ENCODE peak calls at places on chromosomes 3 and 15, in six cellular contexts. One of them, this sample, is unnamed. For H3K4me1 and H3K36me3, the result is how much of the 10 kb centered on the place peaks cover.

GRCh38 chr3:122101646-122102045 is 46.5 kb downstream of the CD86 start:
- DNase-seq in PC-3: peak
- DNase-seq in CD8-positive, alpha-beta T cell: peak
- DNase-seq in RWPE2: no peak
- DNase-seq in psoas muscle: no peak
- DNase-seq in heart right ventricle: no peak
- DNase-seq in this sample: peak

GRCh38 chr3:11385908-11386307 is 113.7 kb downstream of the ATG7 start:
- DNase-seq in PC-3: peak
- DNase-seq in CD8-positive, alpha-beta T cell: no peak
- DNase-seq in RWPE2: no peak
- DNase-seq in psoas muscle: no peak
- DNase-seq in heart right ventricle: no peak
- DNase-seq in this sample: no peak

GRCh38 chr3:139104062-139104461 is 59.4 kb upstream of the PRR23C start:
- DNase-seq in PC-3: no peak
- DNase-seq in CD8-positive, alpha-beta T cell: no peak
- DNase-seq in RWPE2: no peak
- DNase-seq in psoas muscle: no peak
- DNase-seq in heart right ventricle: no peak
- DNase-seq in this sample: no peak

GRCh38 chr3:156382458-156383346 is 172.2 kb downstream of the SSR3 start:
- DNase-seq in PC-3: peak
- DNase-seq in CD8-positive, alpha-beta T cell: peak
- DNase-seq in RWPE2: no peak
- DNase-seq in psoas muscle: no peak
- DNase-seq in heart right ventricle: no peak
- DNase-seq in this sample: peak

GRCh38 chr15:70208332-70208731 is 110.6 kb upstream of the TLE3 start:
- DNase-seq in PC-3: no peak
- DNase-seq in CD8-positive, alpha-beta T cell: no peak
- DNase-seq in RWPE2: peak
- DNase-seq in psoas muscle: no peak
- DNase-seq in heart right ventricle: no peak
- DNase-seq in this sample: no peak

GRCh38 chr3:177443469-177443868 is 246.2 kb upstream of the TBL1XR1 start:
- DNase-seq in PC-3: peak
- DNase-seq in CD8-positive, alpha-beta T cell: no peak
- DNase-seq in RWPE2: no peak
- DNase-seq in psoas muscle: no peak
- DNase-seq in heart right ventricle: no peak
- DNase-seq in this sample: no peak

GRCh38 chr15:61051570-61052031 is 177.5 kb downstream of the RORA start:
- DNase-seq in PC-3: peak
- DNase-seq in CD8-positive, alpha-beta T cell: no peak
- DNase-seq in RWPE2: no peak
- DNase-seq in psoas muscle: peak
- DNase-seq in heart right ventricle: peak
- DNase-seq in this sample: peak

GRCh38 chr15:65101891-65102708 is 12.9 kb downstream of the UBAP1L start:
- DNase-seq in PC-3: no peak
- DNase-seq in CD8-positive, alpha-beta T cell: no peak
- DNase-seq in RWPE2: peak
- DNase-seq in psoas muscle: no peak
- DNase-seq in heart right ventricle: no peak
- DNase-seq in this sample: no peak

GRCh38 chr3:52983828-52984227 is 62.0 kb downstream of the SFMBT1 start:
- DNase-seq in PC-3: no peak
- DNase-seq in CD8-positive, alpha-beta T cell: no peak
- DNase-seq in RWPE2: no peak
- DNase-seq in psoas muscle: no peak
- DNase-seq in heart right ventricle: no peak
- DNase-seq in this sample: no peak

GRCh38 chr15:31382693-31383005 is 56.0 kb downstream of the KLF13 start:
- DNase-seq in PC-3: no peak
- DNase-seq in CD8-positive, alpha-beta T cell: no peak
- DNase-seq in RWPE2: no peak
- DNase-seq in psoas muscle: no peak
- DNase-seq in heart right ventricle: no peak
- DNase-seq in this sample: no peak

GRCh38 chr15:48984021-48984420 is 20.3 kb upstream of the SHC4 start:
- DNase-seq in PC-3: peak
- DNase-seq in CD8-positive, alpha-beta T cell: no peak
- DNase-seq in RWPE2: no peak
- DNase-seq in psoas muscle: no peak
- DNase-seq in heart right ventricle: no peak
- DNase-seq in this sample: no peak

GRCh38 chr3:179068779-179069530 is 2.7 kb downstream of the ZMAT3 start:
- DNase-seq in PC-3: peak
- DNase-seq in CD8-positive, alpha-beta T cell: peak
- DNase-seq in RWPE2: no peak
- DNase-seq in psoas muscle: no peak
- DNase-seq in heart right ventricle: no peak
- DNase-seq in this sample: peak

GRCh38 chr3:128849776-128850542 is 29.5 kb upstream of the ACAD9 start:
- DNase-seq in PC-3: peak
- DNase-seq in CD8-positive, alpha-beta T cell: no peak
- DNase-seq in RWPE2: no peak
- DNase-seq in psoas muscle: no peak
- DNase-seq in heart right ventricle: no peak
- DNase-seq in this sample: peak
- H3K4me1 ChIP-seq in PC-3: under half
- H3K4me1 ChIP-seq in CD8-positive, alpha-beta T cell: under half
- H3K4me1 ChIP-seq in RWPE2: under half
- H3K4me1 ChIP-seq in psoas muscle: under half
- H3K4me1 ChIP-seq in heart right ventricle: under half
- H3K4me1 ChIP-seq in this sample: under half

DNA sequence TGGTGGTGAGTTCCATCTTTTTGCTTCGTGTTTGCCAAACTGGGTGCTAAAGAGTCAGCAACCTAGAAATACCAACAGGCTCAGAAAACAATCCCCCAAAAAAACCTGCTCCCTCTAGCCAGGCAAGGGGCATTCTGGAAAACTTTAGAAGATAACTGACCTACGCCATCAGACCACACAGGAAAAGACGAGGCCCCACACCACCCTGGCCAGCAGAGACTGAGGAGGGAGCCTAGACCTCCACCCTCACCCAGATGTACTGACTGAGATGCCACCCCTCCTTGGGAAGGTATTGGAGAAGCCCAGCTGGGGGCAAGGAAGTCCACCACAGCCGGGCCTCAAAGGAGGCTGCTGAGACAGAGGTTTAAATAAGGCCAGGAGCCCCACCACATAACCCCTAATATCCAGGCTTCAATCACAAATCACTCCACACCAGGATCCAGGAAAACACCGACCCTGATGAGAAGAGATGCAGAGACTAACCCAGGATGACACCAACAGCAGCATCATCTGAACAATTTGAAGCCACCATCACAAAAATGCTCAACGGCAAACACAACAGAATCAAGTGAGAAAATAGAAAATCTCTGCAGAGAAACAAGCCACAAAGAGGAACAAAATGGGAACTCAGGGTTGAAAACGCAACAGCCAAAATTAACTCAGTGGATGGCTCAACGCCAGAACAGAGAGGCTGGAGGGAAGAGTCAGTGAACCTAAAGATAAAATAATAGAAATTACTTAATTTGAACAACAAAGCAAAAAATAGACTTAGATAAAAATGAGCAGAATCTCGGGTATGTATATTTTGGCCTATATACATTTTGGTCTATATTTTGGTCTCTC is 61.0 kb downstream of the TPRA1 start:
- DNase-seq in PC-3: no peak
- DNase-seq in CD8-positive, alpha-beta T cell: no peak
- DNase-seq in RWPE2: no peak
- DNase-seq in psoas muscle: no peak
- DNase-seq in heart right ventricle: no peak
- DNase-seq in this sample: no peak
- H3K36me3 ChIP-seq in PC-3: under half
- H3K36me3 ChIP-seq in CD8-positive, alpha-beta T cell: under half
- H3K36me3 ChIP-seq in RWPE2: under half
- H3K36me3 ChIP-seq in psoas muscle: under half
- H3K36me3 ChIP-seq in heart right ventricle: under half
- H3K36me3 ChIP-seq in this sample: under half

DNA sequence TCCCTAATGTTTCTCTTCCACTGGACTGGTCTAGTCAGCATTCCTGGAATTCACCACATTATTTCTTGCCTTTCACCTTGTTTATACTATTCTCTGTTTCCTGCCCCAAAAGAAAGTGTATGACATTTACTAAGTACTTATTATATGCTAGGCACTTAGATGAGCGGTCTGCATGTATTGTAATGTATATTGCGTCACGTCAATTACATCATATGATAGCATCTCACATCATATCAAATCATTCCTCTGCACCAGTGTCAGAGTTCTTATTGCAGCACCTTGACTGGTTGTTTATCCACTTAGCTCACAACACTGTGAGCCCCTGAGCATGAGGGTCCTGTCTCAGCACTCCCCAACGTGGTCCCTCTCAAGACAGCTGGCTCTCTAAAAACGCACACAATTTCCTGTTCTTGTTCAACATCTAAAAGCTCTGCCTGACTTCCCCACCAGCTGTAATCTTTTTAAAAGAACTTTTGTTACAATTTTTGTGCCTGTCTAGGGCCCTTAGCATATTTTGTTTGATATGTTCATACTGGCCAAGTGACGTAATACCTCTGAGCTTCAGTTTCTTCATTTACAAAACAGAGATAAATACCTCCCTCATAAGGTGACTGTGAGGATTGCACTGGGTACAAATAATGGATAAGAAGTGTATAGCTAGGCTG is 58.8 kb downstream of the ARHGAP31 start:
- DNase-seq in PC-3: peak
- DNase-seq in CD8-positive, alpha-beta T cell: no peak
- DNase-seq in RWPE2: no peak
- DNase-seq in psoas muscle: no peak
- DNase-seq in heart right ventricle: no peak
- DNase-seq in this sample: peak
- H3K27ac ChIP-seq in PC-3: no peak
- H3K27ac ChIP-seq in CD8-positive, alpha-beta T cell: no peak
- H3K27ac ChIP-seq in RWPE2: no peak
- H3K27ac ChIP-seq in psoas muscle: no peak
- H3K27ac ChIP-seq in heart right ventricle: peak
- H3K27ac ChIP-seq in this sample: peak

GRCh38 chr15:59309405-59309804 is 63.3 kb downstream of the MYO1E start:
- DNase-seq in PC-3: no peak
- DNase-seq in CD8-positive, alpha-beta T cell: no peak
- DNase-seq in RWPE2: no peak
- DNase-seq in psoas muscle: no peak
- DNase-seq in heart right ventricle: no peak
- DNase-seq in this sample: no peak
- H3K4me1 ChIP-seq in PC-3: under half
- H3K4me1 ChIP-seq in CD8-positive, alpha-beta T cell: under half
- H3K4me1 ChIP-seq in RWPE2: under half
- H3K4me1 ChIP-seq in psoas muscle: under half
- H3K4me1 ChIP-seq in heart right ventricle: under half
- H3K4me1 ChIP-seq in this sample: under half

DNA sequence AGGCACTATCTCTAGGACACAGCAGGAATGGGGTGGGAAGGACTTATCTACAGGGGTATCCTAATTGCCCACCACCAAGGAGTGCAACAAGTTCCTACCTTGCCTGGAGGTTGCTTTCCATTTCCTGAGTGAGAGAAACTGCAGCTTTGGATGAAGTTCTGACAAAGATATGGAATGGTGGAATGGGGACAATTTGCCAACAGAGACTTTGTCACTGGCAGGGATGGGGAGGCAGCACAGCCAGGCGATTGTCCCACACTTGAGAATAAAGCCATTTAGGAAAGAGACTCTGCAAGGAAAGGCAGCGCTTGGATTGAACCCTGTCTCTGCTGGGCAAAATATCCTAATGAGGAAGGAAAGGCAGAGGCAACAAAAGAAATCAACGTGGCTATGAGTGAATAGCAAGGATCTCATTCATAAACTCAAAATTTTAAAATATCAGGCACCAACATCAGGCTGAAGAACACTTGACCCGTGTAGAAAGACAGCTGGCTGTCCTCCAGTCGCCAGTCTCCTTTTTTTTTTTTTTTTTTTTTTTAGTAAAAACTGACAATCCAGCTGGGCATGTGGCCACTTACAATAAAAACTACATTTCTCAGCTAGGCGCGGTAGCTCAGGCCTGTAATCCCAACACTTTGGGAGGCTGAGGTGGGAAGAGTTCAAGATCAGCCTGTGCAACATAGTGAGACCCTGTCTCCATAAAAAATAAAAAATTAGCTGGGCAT is 31.6 kb upstream of the PDE8A start:
- DNase-seq in PC-3: no peak
- DNase-seq in CD8-positive, alpha-beta T cell: no peak
- DNase-seq in RWPE2: no peak
- DNase-seq in psoas muscle: no peak
- DNase-seq in heart right ventricle: no peak
- DNase-seq in this sample: no peak
- H3K36me3 ChIP-seq in PC-3: under half
- H3K36me3 ChIP-seq in CD8-positive, alpha-beta T cell: under half
- H3K36me3 ChIP-seq in RWPE2: under half
- H3K36me3 ChIP-seq in psoas muscle: under half
- H3K36me3 ChIP-seq in heart right ventricle: under half
- H3K36me3 ChIP-seq in this sample: under half

DNA sequence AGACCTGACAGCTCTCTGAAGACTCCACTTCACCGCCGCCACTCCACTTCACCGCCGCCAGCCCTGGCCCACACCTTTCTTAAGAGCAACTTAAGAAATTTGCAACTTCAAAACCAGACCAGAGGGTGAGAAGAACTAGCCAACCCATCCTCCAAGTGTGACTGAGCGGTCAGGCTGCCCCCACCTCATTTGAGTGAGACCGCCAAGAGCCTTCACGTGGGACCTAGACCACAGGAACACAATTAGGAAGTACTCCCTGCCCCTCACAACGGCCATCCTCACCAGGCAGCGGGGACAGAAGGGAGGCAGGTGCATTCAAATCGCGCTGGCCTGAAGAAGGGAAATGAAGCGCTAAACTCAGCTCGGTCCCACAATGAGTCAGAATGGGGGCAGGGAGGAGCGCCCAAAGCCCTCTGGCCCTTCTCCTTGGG is 156.8 kb upstream of the BCL6 start:
- DNase-seq in PC-3: no peak
- DNase-seq in CD8-positive, alpha-beta T cell: no peak
- DNase-seq in RWPE2: no peak
- DNase-seq in psoas muscle: no peak
- DNase-seq in heart right ventricle: no peak
- DNase-seq in this sample: no peak
- H3K27ac ChIP-seq in PC-3: no peak
- H3K27ac ChIP-seq in CD8-positive, alpha-beta T cell: no peak
- H3K27ac ChIP-seq in RWPE2: no peak
- H3K27ac ChIP-seq in psoas muscle: no peak
- H3K27ac ChIP-seq in heart right ventricle: no peak
- H3K27ac ChIP-seq in this sample: no peak

GRCh38 chr3:188232676-188233075 is 78.7 kb downstream of the LPP start:
- DNase-seq in PC-3: no peak
- DNase-seq in CD8-positive, alpha-beta T cell: no peak
- DNase-seq in RWPE2: no peak
- DNase-seq in psoas muscle: no peak
- DNase-seq in heart right ventricle: no peak
- DNase-seq in this sample: no peak

GRCh38 chr3:188231454-188231853 is 77.5 kb downstream of the LPP start:
- DNase-seq in PC-3: no peak
- DNase-seq in CD8-positive, alpha-beta T cell: no peak
- DNase-seq in RWPE2: no peak
- DNase-seq in psoas muscle: no peak
- DNase-seq in heart right ventricle: no peak
- DNase-seq in this sample: no peak

GRCh38 chr3:188230962-188231361 is 77.0 kb downstream of the LPP start:
- DNase-seq in PC-3: peak
- DNase-seq in CD8-positive, alpha-beta T cell: no peak
- DNase-seq in RWPE2: no peak
- DNase-seq in psoas muscle: peak
- DNase-seq in heart right ventricle: no peak
- DNase-seq in this sample: no peak

GRCh38 chr3:188234172-188234571 is 80.2 kb downstream of the LPP start:
- DNase-seq in PC-3: no peak
- DNase-seq in CD8-positive, alpha-beta T cell: no peak
- DNase-seq in RWPE2: no peak
- DNase-seq in psoas muscle: no peak
- DNase-seq in heart right ventricle: no peak
- DNase-seq in this sample: no peak

GRCh38 chr3:188233320-188233719 is 79.4 kb downstream of the LPP start:
- DNase-seq in PC-3: peak
- DNase-seq in CD8-positive, alpha-beta T cell: no peak
- DNase-seq in RWPE2: no peak
- DNase-seq in psoas muscle: no peak
- DNase-seq in heart right ventricle: no peak
- DNase-seq in this sample: no peak
- H3K4me1 ChIP-seq in PC-3: half or more
- H3K4me1 ChIP-seq in CD8-positive, alpha-beta T cell: under half
- H3K4me1 ChIP-seq in RWPE2: under half
- H3K4me1 ChIP-seq in psoas muscle: half or more
- H3K4me1 ChIP-seq in heart right ventricle: under half
- H3K4me1 ChIP-seq in this sample: under half

This sample was measured in cardiac muscle cell.